ENCODE peak calls at places on chromosomes 7 and 10, in eight cellular contexts. E is CD8-positive, alpha-beta memory T cell; F is GM23248; J is spleen; V is left lung; Y is OCI-LY7; L is heart left ventricle; A is PC-3. U is an unnamed sample.

GRCh38 chr10:95646160-95646559 is 10.4 kb downstream of the ALDH18A1 start:
- DNase-seq in E (no peak), F (no peak), J (no peak), V (no peak), Y (no peak), L (no peak), A (no peak), U (no peak)

GRCh38 chr10:70034252-70034651 is 18.4 kb upstream of the MACROH2A2 start:
- DNase-seq in E (no peak), F (no peak), J (no peak), V (no peak), Y (no peak), L (no peak), A (no peak), U (no peak)

GRCh38 chr10:37992083-37992482 is 15.6 kb upstream of the ZNF25 start:
- DNase-seq in E (no peak), F (peak; percentile 7), J (no peak), V (no peak), Y (no peak), L (no peak), A (no peak), U (no peak)

GRCh38 chr10:34341473-34341872 is 473.6 kb downstream of the PARD3 start:
- DNase-seq in E (no peak), F (peak; percentile 71), J (no peak), V (no peak), Y (no peak), L (no peak), A (no peak), U (peak; percentile 17)

GRCh38 chr10:120634629-120635028 is 177.6 kb downstream of the PLPP4 start:
- DNase-seq in E (no peak), F (no peak), J (no peak), V (no peak), Y (no peak), L (no peak), A (no peak), U (no peak)

GRCh38 chr7:50409856-50410468 is 40.2 kb downstream of the FIGNL1 start:
- DNase-seq in E (no peak), F (no peak), J (peak; percentile 87), V (no peak), Y (peak; percentile 64), L (no peak), A (no peak), U (no peak)

GRCh38 chr10:92857904-92858514 is 9.7 kb downstream of the EXOC6 start:
- DNase-seq in E (no peak), F (peak; percentile 13), J (no peak), V (no peak), Y (no peak), L (no peak), A (no peak), U (no peak)

GRCh38 chr7:7897509-7897908 is 71.1 kb upstream of the GLCCI1 start:
- DNase-seq in E (no peak), F (no peak), J (no peak), V (no peak), Y (no peak), L (no peak), A (no peak), U (no peak)

GRCh38 chr7:108046952-108047506 is 44.1 kb upstream of the LAMB1 start:
- DNase-seq in E (no peak), F (no peak), J (no peak), V (no peak), Y (no peak), L (no peak), A (no peak), U (no peak)

DNA sequence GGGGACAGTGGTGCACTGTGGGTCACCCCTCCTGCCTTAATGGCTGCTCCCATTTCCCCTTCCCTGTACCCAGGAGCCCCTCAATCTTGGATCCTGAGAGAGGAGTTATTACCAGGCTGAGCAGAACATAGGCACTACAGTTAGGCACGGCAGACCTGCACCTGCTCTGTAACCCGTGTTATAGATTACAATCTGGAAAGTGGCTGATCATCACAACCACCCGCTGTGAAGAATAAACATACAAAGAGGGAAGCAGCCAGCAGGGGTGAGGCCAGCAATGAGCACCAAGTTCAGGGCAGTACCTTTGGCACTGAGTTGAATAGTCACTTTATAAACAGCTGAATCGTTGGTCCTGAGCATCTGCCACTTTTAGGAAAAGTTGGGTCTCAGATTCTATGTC is 1.7 kb downstream of the CDHR1 start:
- DNase-seq in E (no peak), F (no peak), J (no peak), V (no peak), Y (no peak), L (no peak), A (no peak), U (no peak)
- H3K27ac ChIP-seq in E (no peak overlapping the region), F (no peak overlapping the region), J (no peak overlapping the region), V (no peak overlapping the region), Y (no peak overlapping the region), L (no peak overlapping the region), A (no peak overlapping the region), U (no peak overlapping the region)

GRCh38 chr7:140594131-140594691 is 46.4 kb downstream of the DENND2A start:
- DNase-seq in E (no peak), F (no peak), J (peak; percentile 38), V (no peak), Y (no peak), L (peak; percentile 63), A (no peak), U (peak; percentile 36)

GRCh38 chr7:140593583-140593982 is 47.0 kb downstream of the DENND2A start:
- DNase-seq in E (no peak), F (no peak), J (peak; percentile 31), V (no peak), Y (no peak), L (no peak), A (no peak), U (no peak)

GRCh38 chr7:140591178-140591902 is 49.3 kb downstream of the DENND2A start:
- DNase-seq in E (no peak), F (peak; percentile 35), J (no peak), V (no peak), Y (no peak), L (no peak), A (peak; percentile 69), U (no peak)

GRCh38 chr7:140595468-140596147 is 45.0 kb downstream of the DENND2A start:
- DNase-seq in E (no peak), F (no peak), J (peak; percentile 32), V (no peak), Y (no peak), L (no peak), A (no peak), U (peak; percentile 71)

DNA sequence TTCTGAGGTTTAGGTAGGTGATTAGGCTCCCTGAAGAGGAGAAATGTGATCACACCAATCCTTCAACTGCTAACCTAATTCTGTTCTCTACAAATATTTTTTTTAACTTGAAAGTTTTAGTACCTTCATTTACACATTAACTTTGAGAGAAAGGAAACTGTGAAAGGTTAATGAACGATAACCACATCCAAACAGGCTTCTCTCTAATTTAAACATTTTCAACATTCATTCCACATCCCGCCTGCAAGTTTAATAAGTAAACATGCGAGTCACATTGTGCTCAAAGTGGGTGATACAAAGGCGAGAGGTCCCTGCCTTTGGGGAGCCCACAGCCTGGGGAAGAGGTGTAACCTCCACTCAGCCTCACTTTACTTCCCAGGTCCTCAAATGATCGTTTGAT is 47.7 kb downstream of the DENND2A start:
- DNase-seq in E (no peak), F (no peak), J (no peak), V (no peak), Y (no peak), L (no peak), A (peak; percentile 25), U (no peak)
- H3K4me1 ChIP-seq in E (no peaks in the 10 kb centered on the region), F (peaks cover 17% of the 10 kb centered on the region), J (no peaks in the 10 kb centered on the region), V (no peaks in the 10 kb centered on the region), Y (peaks cover 4% of the 10 kb centered on the region), L (peaks cover 20% of the 10 kb centered on the region), A (peaks cover 34% of the 10 kb centered on the region), U (no peaks in the 10 kb centered on the region)

GRCh38 chr10:5937016-5937415 is 40.3 kb downstream of the IL15RA start:
- DNase-seq in E (no peak), F (no peak), J (no peak), V (no peak), Y (no peak), L (no peak), A (no peak), U (no peak)

GRCh38 chr10:5930272-5930671 is 40.2 kb downstream of the FBH1 start:
- DNase-seq in E (no peak), F (no peak), J (no peak), V (no peak), Y (no peak), L (no peak), A (no peak), U (no peak)

GRCh38 chr10:5932345-5932744 is 42.3 kb downstream of the FBH1 start:
- DNase-seq in E (no peak), F (no peak), J (no peak), V (no peak), Y (no peak), L (no peak), A (no peak), U (peak; percentile 11)

GRCh38 chr10:5935628-5936027 is 41.7 kb downstream of the IL15RA start:
- DNase-seq in E (no peak), F (no peak), J (no peak), V (no peak), Y (no peak), L (no peak), A (no peak), U (no peak)

DNA sequence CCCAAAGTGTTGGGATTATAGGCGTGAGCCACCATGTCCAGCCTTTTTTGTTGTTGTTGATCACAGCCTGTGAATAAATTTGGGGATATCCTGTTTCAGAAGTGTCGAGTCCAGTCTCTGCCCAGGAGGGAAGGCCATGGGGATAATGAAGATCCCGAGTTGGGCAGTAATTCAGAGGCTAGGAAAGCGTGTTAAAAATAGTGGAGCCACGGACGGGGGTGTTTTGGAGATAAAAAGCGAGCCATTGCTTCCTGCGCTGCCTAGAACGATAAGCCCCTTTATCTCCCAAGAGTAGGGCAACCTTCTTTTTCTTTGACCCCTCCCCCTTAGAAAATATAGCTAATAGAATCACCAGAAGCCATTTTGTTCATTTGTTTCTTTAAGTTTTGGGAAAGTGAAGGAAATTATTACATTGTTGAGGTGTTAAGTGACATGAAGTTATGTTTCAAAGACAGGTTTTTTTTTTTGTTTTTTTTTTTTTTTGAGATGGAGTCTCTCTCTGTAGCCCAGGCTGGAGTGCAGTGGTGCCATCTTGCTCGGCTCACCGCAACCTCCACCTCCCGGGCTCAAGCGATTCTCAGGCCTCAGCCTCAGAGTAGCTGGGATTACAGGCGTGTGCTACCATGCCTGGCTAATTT is 43.3 kb downstream of the IL15RA start:
- DNase-seq in E (no peak), F (no peak), J (no peak), V (no peak), Y (no peak), L (no peak), A (no peak), U (no peak)
- H3K36me3 ChIP-seq in E (peaks cover 11% of the 10 kb centered on the region), F (peaks cover 47% of the 10 kb centered on the region), J (peaks cover 99% of the 10 kb centered on the region), V (peaks cover 91% of the 10 kb centered on the region), Y (peaks cover 71% of the 10 kb centered on the region), L (peaks cover 54% of the 10 kb centered on the region), A (no peaks in the 10 kb centered on the region), U (peaks cover 96% of the 10 kb centered on the region)

DNA sequence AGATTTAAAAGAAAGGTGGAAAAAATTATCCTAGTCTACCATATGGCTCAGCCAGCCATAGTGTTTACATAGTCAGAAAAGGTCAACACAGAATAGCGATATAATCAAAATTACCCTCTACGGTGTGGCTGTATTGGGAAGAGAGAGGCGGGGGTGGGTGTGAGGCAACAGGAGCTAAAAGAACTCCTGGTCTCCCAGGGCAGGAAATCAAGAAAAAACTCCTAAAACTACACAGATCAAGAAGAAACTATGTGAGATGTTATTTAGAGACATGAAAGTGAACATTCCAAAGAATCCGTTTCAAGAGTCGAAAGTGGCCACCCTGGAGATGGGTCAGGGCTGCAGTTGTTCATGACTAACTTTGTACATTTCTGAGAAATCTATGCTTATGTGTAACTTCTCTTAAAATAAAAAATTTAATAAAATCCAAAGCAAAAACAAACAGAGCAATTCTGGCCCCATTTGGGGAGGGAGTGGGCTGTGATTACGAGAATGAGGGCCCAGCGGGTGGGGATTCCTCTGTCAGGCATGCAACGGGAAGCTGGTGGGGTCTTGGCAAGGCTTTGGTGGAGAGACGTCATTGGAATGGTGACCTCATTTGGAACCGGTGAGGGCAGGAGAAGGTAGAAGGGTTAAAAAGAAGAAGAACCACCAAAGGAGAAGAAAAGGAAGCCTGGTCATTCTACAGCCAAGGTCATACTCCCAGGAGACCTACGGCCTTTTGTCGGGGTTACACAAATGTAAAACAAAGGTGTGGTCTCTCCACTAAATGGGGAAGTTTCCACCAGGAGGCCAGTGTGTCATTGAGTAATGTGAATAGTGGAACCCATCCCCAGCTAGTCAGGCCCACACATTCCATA is 71.2 kb upstream of the DUSP5 start:
- DNase-seq in E (no peak), F (peak; percentile 87), J (no peak), V (no peak), Y (peak; percentile 49), L (no peak), A (no peak), U (peak; percentile 31)
- H3K27ac ChIP-seq in E (no peak overlapping the region), F (peak overlapping the region; percentile 97), J (peak overlapping the region; percentile 41), V (peak overlapping the region; percentile 7), Y (no peak overlapping the region), L (peak overlapping the region; percentile 62), A (peak overlapping the region; percentile 42), U (no peak overlapping the region)